ENCODE peak calls at places on chromosomes 7 and 10, in five cellular contexts. L is neural progenitor cell, P is GM12864, C is stomach, S is tibial artery. F is an unnamed sample.

GRCh38 chr7:114924066-114924712 is 2.3 kb downstream of the MDFIC start:
- DNase-seq in C (no peak), S (no peak), L (no peak), P (no peak), F (no peak)

GRCh38 chr7:43879477-43879876 is 10.2 kb upstream of the MRPS24 start:
- DNase-seq in P (no peak), S (no peak), L (no peak), C (no peak), F (peak)

GRCh38 chr10:27540672-27541071 is 36.6 kb downstream of the RAB18 start:
- DNase-seq in S (no peak), C (no peak), P (no peak), L (no peak), F (no peak)

GRCh38 chr10:86868353-86868752 is 89.1 kb downstream of the MMRN2 start:
- DNase-seq in P (no peak), C (no peak), S (no peak), L (peak), F (no peak)

GRCh38 chr10:110863361-110863760 is 8.4 kb upstream of the PDCD4 start:
- DNase-seq in L (no peak), C (no peak), P (no peak), S (no peak), F (no peak)

GRCh38 chr7:127904706-127905056 is 126.6 kb downstream of the LRRC4 start:
- DNase-seq in P (no peak), C (no peak), S (no peak), L (no peak), F (no peak)

GRCh38 chr7:103574536-103574935 is 128.5 kb upstream of the SLC26A5 start:
- DNase-seq in S (no peak), L (no peak), C (no peak), P (no peak), F (no peak)

GRCh38 chr10:127524869-127525268 is 24.2 kb upstream of the NPS start:
- DNase-seq in C (no peak), P (no peak), S (no peak), L (no peak), F (peak)

GRCh38 chr10:12381536-12382156 is 32.3 kb downstream of the CAMK1D start:
- DNase-seq in L (no peak), S (no peak), P (no peak), C (no peak), F (no peak)

GRCh38 chr10:67770537-67770936 is 67.5 kb downstream of the DNAJC12 start:
- DNase-seq in S (no peak), L (no peak), P (peak), C (no peak), F (no peak)

GRCh38 chr10:119346063-119346835 is 138.9 kb downstream of the GRK5 start:
- DNase-seq in S (no peak), L (peak), C (peak), P (no peak), F (no peak)

GRCh38 chr10:71429304-71429703 is 32.6 kb downstream of the CDH23 start:
- DNase-seq in C (no peak), L (no peak), P (no peak), S (peak), F (no peak)

GRCh38 chr7:21365866-21366624 is 61.8 kb upstream of the SP4 start:
- DNase-seq in P (no peak), S (no peak), C (peak), L (no peak), F (peak)

GRCh38 chr10:15245530-15245929 is 77.0 kb upstream of the NMT2 start:
- DNase-seq in C (no peak), S (no peak), P (no peak), L (peak), F (peak)

GRCh38 chr10:68153473-68154210 is 44.4 kb downstream of the MYPN start:
- DNase-seq in S (no peak), P (peak), L (no peak), C (peak), F (peak)

GRCh38 chr7:7829667-7830066 is 111.3 kb upstream of the RPA3 start:
- DNase-seq in L (no peak), S (no peak), C (no peak), P (no peak), F (no peak)

GRCh38 chr7:12881712-12882111 is 194.3 kb downstream of the ARL4A start:
- DNase-seq in S (no peak), C (no peak), P (no peak), L (no peak), F (no peak)

GRCh38 chr7:12879139-12879538 is 191.7 kb downstream of the ARL4A start:
- DNase-seq in P (no peak), L (no peak), S (no peak), C (no peak), F (no peak)

GRCh38 chr7:12884856-12885440 is 197.5 kb downstream of the ARL4A start:
- DNase-seq in L (no peak), P (no peak), S (no peak), C (no peak), F (peak)

GRCh38 chr7:12884033-12884432 is 196.6 kb downstream of the ARL4A start:
- DNase-seq in S (no peak), P (no peak), C (no peak), L (no peak), F (no peak)

GRCh38 chr7:12882710-12883109 is 195.3 kb downstream of the ARL4A start:
- DNase-seq in C (no peak), P (no peak), L (no peak), S (no peak), F (no peak)
- H3K4me3 ChIP-seq in C (no peak), P (no peak), L (no peak), S (no peak), F (no peak)

GRCh38 chr10:47287365-47287802 is 12.6 kb upstream of the GDF10 start:
- DNase-seq in P (no peak), L (no peak), S (peak), C (no peak), F (no peak)
- TF ChIP-seq CTCF in P (no peak), L (no peak), S (no peak), C (no peak), F (no peak)

GRCh38 chr10:20596911-20597310 is 300.2 kb downstream of the NEBL start:
- DNase-seq in S (no peak), P (no peak), L (peak), C (no peak), F (peak)
- H3K4me3 ChIP-seq in S (no peak), P (no peak), L (no peak), C (no peak), F (no peak)

GRCh38 chr10:48472670-48473069 is 132.2 kb downstream of the ARHGAP22 start:
- DNase-seq in L (no peak), P (no peak), C (no peak), S (no peak), F (no peak)

GRCh38 chr10:48476279-48476982 is 128.4 kb downstream of the ARHGAP22 start:
- DNase-seq in P (no peak), S (no peak), C (peak), L (no peak), F (no peak)

GRCh38 chr10:48473704-48474103 is 131.2 kb downstream of the ARHGAP22 start:
- DNase-seq in P (no peak), C (peak), L (no peak), S (no peak), F (no peak)

GRCh38 chr10:48475943-48476278 is 129.0 kb downstream of the ARHGAP22 start:
- DNase-seq in L (no peak), C (no peak), S (no peak), P (no peak), F (no peak)

DNA sequence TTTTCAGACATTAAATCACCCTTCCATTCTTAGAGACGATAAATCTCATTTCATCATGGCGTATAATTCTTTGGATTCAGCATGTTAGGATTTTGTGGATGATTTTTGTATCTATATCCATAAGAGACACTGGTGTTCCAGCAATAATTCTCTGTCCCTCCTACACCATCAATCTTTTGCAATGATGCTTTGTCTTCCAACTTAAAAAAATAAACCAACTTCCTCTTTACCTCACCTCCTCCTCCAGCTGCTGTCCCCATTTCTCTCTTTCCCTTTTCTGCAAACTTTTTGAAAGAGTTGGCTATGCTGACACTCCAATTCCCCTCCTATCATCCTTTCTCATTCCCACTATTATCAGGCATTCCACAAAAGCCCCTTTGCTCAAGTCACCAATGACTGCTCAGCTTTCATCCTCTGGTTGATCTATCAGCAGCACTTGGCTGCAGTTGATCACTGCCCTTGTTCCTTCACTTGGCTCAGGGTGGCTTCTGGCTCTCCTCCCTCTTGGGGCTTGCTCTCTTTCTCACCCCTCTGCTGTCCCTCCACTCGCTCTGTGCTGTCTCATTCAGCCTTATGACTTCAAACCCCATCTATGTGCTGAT is 130.0 kb downstream of the ARHGAP22 start:
- DNase-seq in L (no peak), S (no peak), P (no peak), C (no peak), F (no peak)
- TF ChIP-seq CTCF in L (no peak), S (no peak), P (no peak), C (no peak), F (no peak)

GRCh38 chr10:33111652-33112051 is 153.6 kb upstream of the ITGB1 start:
- DNase-seq in P (no peak), L (no peak), C (no peak), S (no peak), F (no peak)

GRCh38 chr10:33113111-33113856 is 155.3 kb upstream of the ITGB1 start:
- DNase-seq in P (no peak), C (no peak), S (no peak), L (no peak), F (peak)

GRCh38 chr10:33115720-33116119 is 157.7 kb upstream of the ITGB1 start:
- DNase-seq in S (no peak), P (no peak), C (no peak), L (no peak), F (no peak)

GRCh38 chr10:33116293-33116697 is 158.3 kb upstream of the ITGB1 start:
- DNase-seq in C (no peak), P (no peak), L (peak), S (no peak), F (peak)

DNA sequence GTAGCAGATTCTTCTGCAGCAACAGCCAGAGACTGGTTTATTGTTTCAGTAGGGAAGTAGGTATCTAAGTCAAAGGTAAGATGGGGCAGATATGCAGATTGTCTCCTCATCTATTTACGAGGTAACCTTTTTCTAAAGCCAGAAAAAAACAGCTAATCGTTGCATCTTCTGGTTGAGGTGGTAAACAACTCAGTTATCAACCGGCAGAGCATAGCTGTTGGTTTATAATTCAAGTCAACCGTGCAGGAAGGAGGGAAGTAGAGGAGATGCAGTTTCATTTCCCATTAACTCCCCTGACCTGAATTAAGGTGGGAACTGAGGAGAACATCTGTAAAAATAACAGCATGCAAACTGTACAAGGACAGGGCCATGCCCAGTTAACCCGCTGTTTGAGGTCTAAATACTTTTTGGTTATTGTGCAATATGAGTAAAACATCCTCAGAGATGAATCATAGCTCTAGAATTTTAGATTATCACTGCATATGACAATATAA is 156.5 kb upstream of the ITGB1 start:
- DNase-seq in P (no peak), L (no peak), S (no peak), C (no peak), F (no peak)
- H3K4me3 ChIP-seq in P (no peak), L (no peak), S (no peak), C (no peak), F (no peak)

DNA sequence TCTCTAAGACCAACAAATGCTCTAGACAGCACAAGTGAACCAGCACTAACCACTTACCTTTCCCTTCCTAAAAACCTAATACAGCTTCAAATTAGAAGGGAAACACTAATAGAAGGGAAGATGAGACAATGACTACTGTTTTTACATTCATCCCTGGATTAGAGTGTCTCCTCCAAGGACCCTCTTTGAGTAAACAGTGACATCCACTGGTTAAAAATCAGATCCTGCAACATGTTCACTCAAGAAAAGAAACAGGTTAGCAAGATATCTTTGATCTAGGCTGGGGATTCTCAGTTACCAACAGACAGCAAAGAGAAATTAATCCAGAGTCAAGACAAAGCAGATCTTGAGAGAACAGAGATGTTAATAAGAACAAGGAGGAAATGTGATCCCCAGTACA is 177.7 kb upstream of the GHITM start:
- DNase-seq in C (no peak), P (no peak), L (peak), S (no peak), F (no peak)
- TF ChIP-seq CTCF in C (no peak), P (no peak), L (peak), S (no peak), F (no peak)

GRCh38 chr7:80078882-80079281 is 55.7 kb upstream of the GNAI1 start:
- DNase-seq in S (no peak), P (no peak), L (no peak), C (no peak), F (no peak)

GRCh38 chr7:80082214-80082613 is 52.4 kb upstream of the GNAI1 start:
- DNase-seq in L (no peak), C (no peak), P (no peak), S (no peak), F (no peak)

GRCh38 chr7:80078159-80078731 is 56.4 kb upstream of the GNAI1 start:
- DNase-seq in P (no peak), S (no peak), C (no peak), L (no peak), F (peak)
- H3K4me3 ChIP-seq in P (no peak), S (peak), C (peak), L (no peak), F (peak)

DNA sequence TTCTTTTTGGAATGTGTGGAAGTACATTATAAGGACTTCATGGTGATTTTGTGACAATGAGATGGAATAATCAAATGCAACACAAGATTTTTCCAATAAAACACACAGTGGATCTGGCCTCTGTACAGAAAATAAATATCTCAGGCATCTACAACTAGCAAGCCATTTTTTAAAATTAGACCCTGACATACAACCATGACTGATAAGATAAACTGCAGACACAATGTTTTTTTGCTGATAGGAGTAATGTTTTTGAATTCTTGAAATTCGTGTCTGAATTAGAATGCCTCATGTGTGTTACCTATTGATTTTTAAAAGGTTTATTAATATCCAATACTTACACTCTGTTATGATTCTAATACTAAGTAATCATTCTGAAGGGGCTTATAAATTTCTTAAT is 328.1 kb downstream of the HGF start:
- DNase-seq in L (no peak), S (no peak), C (no peak), P (no peak), F (no peak)
- TF ChIP-seq CTCF in L (no peak), S (no peak), C (no peak), P (no peak), F (no peak)

DNA sequence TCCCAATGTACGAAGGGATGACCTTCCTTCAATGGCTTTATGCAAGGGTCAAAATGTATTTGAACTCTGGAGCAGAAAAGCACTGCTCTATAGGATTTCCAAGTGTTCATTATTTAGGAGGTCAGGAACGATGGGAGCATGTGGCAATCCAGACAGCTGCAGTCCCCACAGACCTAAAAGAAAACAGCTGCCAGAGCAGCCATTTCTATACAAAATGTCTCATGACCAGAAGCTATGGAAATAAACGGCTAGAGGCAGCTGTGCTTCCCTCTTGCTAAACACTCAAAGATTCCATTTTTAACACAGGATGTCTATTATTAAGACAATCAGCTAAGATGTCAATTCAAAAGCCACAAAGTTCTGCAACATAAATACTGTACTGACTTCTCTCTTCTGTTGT is 879.1 kb upstream of the C7orf33 start:
- DNase-seq in P (no peak), L (no peak), S (no peak), C (no peak), F (no peak)
- H3K4me3 ChIP-seq in P (no peak), L (no peak), S (no peak), C (no peak), F (no peak)